ENCODE peak calls at places on chromosomes 12 and 14, in nine cellular contexts. H is colonic mucosa; P is cardiac muscle cell; I is astrocyte; L is neural progenitor cell; R is stomach; Y is CD8-positive, alpha-beta T cell; D is effector memory CD4-positive, alpha-beta T cell; K is adrenal gland. S is an unnamed sample. For H3K36me3, the result is how much of the 10 kb centered on the place peaks cover.

GRCh38 chr12:95922231-95922630 is 20.2 kb downstream of the CCDC38 start:
- DNase-seq in H (no peak), P (no peak), I (peak), L (no peak), R (no peak), Y (no peak), D (no peak), K (no peak), S (peak)

GRCh38 chr14:104223101-104223809 is 84.9 kb downstream of the KIF26A start:
- DNase-seq in H (peak), P (peak), I (no peak), L (no peak), R (no peak), Y (no peak), D (no peak), K (peak), S (no peak)

GRCh38 chr12:79140711-79141110 is 276.1 kb downstream of the SYT1 start:
- DNase-seq in H (no peak), P (no peak), I (no peak), L (no peak), R (no peak), Y (no peak), D (no peak), K (no peak), S (no peak)

GRCh38 chr12:123043536-123044001 is 63.1 kb downstream of the ARL6IP4 start:
- DNase-seq in H (peak), P (peak), I (peak), L (peak), R (peak), Y (peak), D (peak), K (peak), S (peak)

GRCh38 chr12:78085562-78086182 is 255.0 kb downstream of the NAV3 start:
- DNase-seq in H (no peak), P (no peak), I (peak), L (no peak), R (no peak), Y (no peak), D (no peak), K (no peak), S (peak)

GRCh38 chr12:75099215-75099614 is 110.4 kb downstream of the KCNC2 start:
- DNase-seq in H (no peak), P (no peak), I (peak), L (no peak), R (no peak), Y (no peak), D (no peak), K (no peak), S (no peak)

GRCh38 chr14:34620115-34620514 is 9.8 kb downstream of the SNX6 start:
- DNase-seq in H (no peak), P (no peak), I (no peak), L (no peak), R (no peak), Y (no peak), D (no peak), K (no peak), S (no peak)

GRCh38 chr14:29885988-29886387 is 41.7 kb downstream of the PRKD1 start:
- DNase-seq in H (no peak), P (no peak), I (no peak), L (no peak), R (no peak), Y (no peak), D (no peak), K (no peak), S (no peak)

GRCh38 chr12:69688021-69688420 is 11.1 kb downstream of the BEST3 start:
- DNase-seq in H (no peak), P (peak), I (peak), L (peak), R (no peak), Y (no peak), D (no peak), K (no peak), S (peak)

GRCh38 chr14:50085570-50086315 is 30.6 kb downstream of the VCPKMT start:
- DNase-seq in H (no peak), P (no peak), I (peak), L (no peak), R (no peak), Y (no peak), D (no peak), K (peak), S (peak)

GRCh38 chr12:108649668-108650067 is 16.0 kb upstream of the SELPLG start:
- DNase-seq in H (no peak), P (no peak), I (peak), L (no peak), R (no peak), Y (no peak), D (no peak), K (no peak), S (peak)

GRCh38 chr14:24634158-24634557 is at the start of gene GZMB:
- DNase-seq in H (no peak), P (no peak), I (no peak), L (no peak), R (peak), Y (peak), D (peak), K (no peak), S (no peak)

GRCh38 chr12:69097619-69098368 is 141.6 kb upstream of the CPSF6 start:
- DNase-seq in H (no peak), P (no peak), I (peak), L (no peak), R (no peak), Y (no peak), D (no peak), K (no peak), S (peak)

GRCh38 chr12:106445981-106446380 is 88.4 kb downstream of the POLR3B start:
- DNase-seq in H (no peak), P (no peak), I (no peak), L (peak), R (no peak), Y (no peak), D (no peak), K (no peak), S (no peak)

GRCh38 chr12:109734219-109735000 is 20.8 kb downstream of the FAM222A start:
- DNase-seq in H (no peak), P (no peak), I (no peak), L (peak), R (peak), Y (no peak), D (no peak), K (peak), S (no peak)

GRCh38 chr12:104669057-104669770 is 212.5 kb downstream of the CHST11 start:
- DNase-seq in H (peak), P (peak), I (no peak), L (peak), R (peak), Y (no peak), D (no peak), K (no peak), S (peak)

GRCh38 chr12:128091101-128091795 is 175.7 kb upstream of the TMEM132C start:
- DNase-seq in H (no peak), P (peak), I (no peak), L (peak), R (no peak), Y (no peak), D (no peak), K (no peak), S (no peak)

GRCh38 chr14:75720828-75721227 is 59.8 kb downstream of the TTLL5 start:
- DNase-seq in H (no peak), P (peak), I (peak), L (no peak), R (peak), Y (no peak), D (no peak), K (peak), S (no peak)

GRCh38 chr12:2190896-2191533 is 138.2 kb downstream of the CACNA1C start:
- DNase-seq in H (no peak), P (no peak), I (no peak), L (no peak), R (no peak), Y (no peak), D (no peak), K (no peak), S (no peak)

GRCh38 chr12:117294206-117294605 is 67.2 kb downstream of the NOS1 start:
- DNase-seq in H (no peak), P (no peak), I (no peak), L (no peak), R (no peak), Y (no peak), D (no peak), K (no peak), S (no peak)

GRCh38 chr12:7175493-7175892 is 14.0 kb upstream of the PEX5 start:
- DNase-seq in H (no peak), P (no peak), I (no peak), L (no peak), R (no peak), Y (no peak), D (no peak), K (no peak), S (peak)

GRCh38 chr14:73463411-73463810 is 5.1 kb upstream of the NUMB start:
- DNase-seq in H (no peak), P (no peak), I (peak), L (no peak), R (peak), Y (no peak), D (no peak), K (peak), S (peak)

GRCh38 chr14:72708708-72709475 is 185.0 kb downstream of the DPF3 start:
- DNase-seq in H (no peak), P (no peak), I (no peak), L (peak), R (no peak), Y (no peak), D (no peak), K (peak), S (peak)

GRCh38 chr14:64507376-64508156 is 3.0 kb downstream of the ZBTB1 start:
- DNase-seq in H (no peak), P (no peak), I (peak), L (no peak), R (no peak), Y (peak), D (peak), K (peak), S (peak)

GRCh38 chr12:40733871-40734270 is 41.6 kb downstream of the CNTN1 start:
- DNase-seq in H (no peak), P (no peak), I (no peak), L (no peak), R (no peak), Y (no peak), D (no peak), K (no peak), S (no peak)

GRCh38 chr12:89825591-89826449 is 117.2 kb upstream of the ATP2B1 start:
- DNase-seq in H (no peak), P (no peak), I (peak), L (no peak), R (no peak), Y (no peak), D (no peak), K (no peak), S (peak)

GRCh38 chr14:94041551-94042346 is 15.6 kb downstream of the OTUB2 start:
- DNase-seq in H (no peak), P (peak), I (peak), L (no peak), R (peak), Y (no peak), D (no peak), K (peak), S (no peak)

GRCh38 chr12:39867631-39868030 is 238.2 kb downstream of the SLC2A13 start:
- DNase-seq in H (no peak), P (no peak), I (no peak), L (no peak), R (no peak), Y (no peak), D (no peak), K (no peak), S (no peak)

GRCh38 chr12:54215990-54216579 is 27.3 kb upstream of the SMUG1 start:
- DNase-seq in H (no peak), P (no peak), I (no peak), L (no peak), R (no peak), Y (no peak), D (peak), K (no peak), S (no peak)

GRCh38 chr12:80226576-80226975 is 127.2 kb downstream of the OTOGL start:
- DNase-seq in H (no peak), P (no peak), I (peak), L (no peak), R (no peak), Y (no peak), D (no peak), K (no peak), S (peak)

GRCh38 chr12:124460771-124461170 is 106.6 kb downstream of the NCOR2 start:
- DNase-seq in H (no peak), P (no peak), I (no peak), L (no peak), R (no peak), Y (no peak), D (no peak), K (no peak), S (no peak)
- H3K36me3 ChIP-seq in H (under half), P (under half), I (under half), L (under half), R (half or more), Y (under half), D (under half), K (half or more), S (under half)

GRCh38 chr14:89299587-89299986 is 117.4 kb downstream of the FOXN3 start:
- DNase-seq in H (no peak), P (no peak), I (no peak), L (no peak), R (no peak), Y (no peak), D (no peak), K (no peak), S (no peak)

GRCh38 chr14:89294060-89294459 is 123.0 kb downstream of the FOXN3 start:
- DNase-seq in H (no peak), P (no peak), I (no peak), L (no peak), R (peak), Y (no peak), D (no peak), K (no peak), S (no peak)

GRCh38 chr14:89294872-89295271 is 122.2 kb downstream of the FOXN3 start:
- DNase-seq in H (no peak), P (no peak), I (no peak), L (no peak), R (no peak), Y (no peak), D (no peak), K (no peak), S (no peak)

GRCh38 chr14:89296281-89296745 is 120.7 kb downstream of the FOXN3 start:
- DNase-seq in H (no peak), P (no peak), I (no peak), L (no peak), R (no peak), Y (no peak), D (no peak), K (no peak), S (no peak)

GRCh38 chr14:89298056-89298834 is 118.8 kb downstream of the FOXN3 start:
- DNase-seq in H (no peak), P (no peak), I (no peak), L (no peak), R (no peak), Y (no peak), D (no peak), K (no peak), S (peak)
- H3K36me3 ChIP-seq in H (under half), P (under half), I (under half), L (under half), R (under half), Y (under half), D (under half), K (under half), S (under half)

GRCh38 chr12:53042607-53043454 is 7.0 kb upstream of the TNS2 start:
- DNase-seq in H (no peak), P (no peak), I (no peak), L (no peak), R (no peak), Y (no peak), D (no peak), K (no peak), S (no peak)

GRCh38 chr12:53045646-53046045 is 4.2 kb upstream of the TNS2 start:
- DNase-seq in H (peak), P (no peak), I (no peak), L (no peak), R (no peak), Y (no peak), D (no peak), K (no peak), S (no peak)

GRCh38 chr12:53044052-53044581 is 5.7 kb upstream of the TNS2 start:
- DNase-seq in H (peak), P (no peak), I (no peak), L (no peak), R (no peak), Y (no peak), D (no peak), K (peak), S (no peak)

GRCh38 chr12:53046655-53047220 is 3.1 kb upstream of the TNS2 start:
- DNase-seq in H (peak), P (peak), I (peak), L (peak), R (peak), Y (peak), D (peak), K (peak), S (no peak)

GRCh38 chr12:53044896-53045571 is 4.8 kb upstream of the TNS2 start:
- DNase-seq in H (no peak), P (no peak), I (no peak), L (no peak), R (no peak), Y (no peak), D (no peak), K (no peak), S (no peak)
- H3K36me3 ChIP-seq in H (under half), P (under half), I (under half), L (under half), R (under half), Y (under half), D (under half), K (under half), S (under half)

GRCh38 chr12:65838330-65838976 is 14.2 kb downstream of the HMGA2 start:
- DNase-seq in H (no peak), P (no peak), I (no peak), L (no peak), R (no peak), Y (no peak), D (no peak), K (no peak), S (peak)

GRCh38 chr12:65839027-65839426 is 14.7 kb downstream of the HMGA2 start:
- DNase-seq in H (no peak), P (no peak), I (no peak), L (no peak), R (no peak), Y (no peak), D (no peak), K (no peak), S (peak)

GRCh38 chr12:65845751-65846537 is 21.7 kb downstream of the HMGA2 start:
- DNase-seq in H (no peak), P (no peak), I (no peak), L (peak), R (no peak), Y (no peak), D (no peak), K (no peak), S (no peak)

GRCh38 chr12:65836419-65837197 is 12.3 kb downstream of the HMGA2 start:
- DNase-seq in H (no peak), P (no peak), I (no peak), L (no peak), R (no peak), Y (no peak), D (no peak), K (no peak), S (peak)

DNA sequence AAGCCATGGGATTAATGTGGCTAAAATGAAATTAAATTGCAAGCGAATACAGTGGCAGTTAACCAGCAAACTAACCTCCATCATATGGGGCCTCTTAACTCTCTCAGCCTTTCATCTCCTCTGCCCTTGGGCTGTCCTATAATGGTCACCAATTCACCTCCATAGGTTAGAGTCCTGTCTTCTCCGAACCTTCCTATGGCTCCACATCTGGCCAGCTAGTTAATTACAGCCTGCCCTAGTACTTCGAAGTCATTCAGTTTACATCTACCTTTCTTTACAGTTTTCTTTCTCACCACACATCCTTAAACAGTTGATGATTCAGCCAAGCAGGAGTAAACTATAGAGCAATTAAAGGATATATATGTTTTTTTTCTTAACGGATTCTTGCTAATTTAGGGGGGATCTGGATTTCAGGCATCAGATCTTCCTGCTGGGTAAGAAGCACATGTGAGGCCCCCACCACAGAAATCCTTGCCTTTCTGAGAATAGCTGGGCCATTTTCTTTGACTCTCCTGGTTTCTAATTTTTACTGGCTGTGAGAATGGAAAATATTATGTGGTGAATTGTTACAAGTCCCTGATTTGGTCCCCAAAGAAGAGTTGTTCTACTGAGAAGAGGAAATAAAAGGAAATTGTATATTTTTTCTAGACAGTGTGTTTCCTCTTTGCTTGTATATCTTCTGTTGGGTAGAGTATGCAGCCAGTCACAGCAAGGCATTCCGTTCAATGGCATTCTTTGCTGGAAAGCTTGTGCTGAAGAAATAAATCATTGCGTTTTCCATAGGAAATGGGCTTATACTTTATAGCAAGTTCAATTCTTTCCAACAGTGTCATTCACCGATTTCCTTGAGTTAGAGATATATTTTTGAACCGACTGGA is 16.7 kb downstream of the HMGA2 start:
- DNase-seq in H (no peak), P (no peak), I (no peak), L (no peak), R (no peak), Y (no peak), D (no peak), K (no peak), S (peak)
- H3K36me3 ChIP-seq in H (under half), P (under half), I (half or more), L (under half), R (under half), Y (under half), D (under half), K (under half), S (half or more)

GRCh38 chr12:121345151-121345810 is 6.9 kb downstream of the ANAPC5 start:
- DNase-seq in H (no peak), P (no peak), I (no peak), L (no peak), R (no peak), Y (no peak), D (no peak), K (no peak), S (no peak)
- H3K36me3 ChIP-seq in H (under half), P (under half), I (under half), L (under half), R (half or more), Y (under half), D (half or more), K (half or more), S (half or more)

GRCh38 chr12:48828841-48829575 is 10.7 kb downstream of the CACNB3 start:
- DNase-seq in H (no peak), P (no peak), I (no peak), L (no peak), R (no peak), Y (no peak), D (no peak), K (no peak), S (no peak)

GRCh38 chr12:48827513-48828096 is 9.3 kb downstream of the CACNB3 start:
- DNase-seq in H (no peak), P (no peak), I (no peak), L (no peak), R (no peak), Y (no peak), D (no peak), K (no peak), S (no peak)

GRCh38 chr12:48827026-48827425 is 8.7 kb downstream of the CACNB3 start:
- DNase-seq in H (no peak), P (no peak), I (no peak), L (no peak), R (no peak), Y (no peak), D (no peak), K (peak), S (no peak)

GRCh38 chr12:48826209-48826855 is 8.0 kb downstream of the CACNB3 start:
- DNase-seq in H (no peak), P (no peak), I (no peak), L (no peak), R (no peak), Y (no peak), D (no peak), K (no peak), S (peak)

DNA sequence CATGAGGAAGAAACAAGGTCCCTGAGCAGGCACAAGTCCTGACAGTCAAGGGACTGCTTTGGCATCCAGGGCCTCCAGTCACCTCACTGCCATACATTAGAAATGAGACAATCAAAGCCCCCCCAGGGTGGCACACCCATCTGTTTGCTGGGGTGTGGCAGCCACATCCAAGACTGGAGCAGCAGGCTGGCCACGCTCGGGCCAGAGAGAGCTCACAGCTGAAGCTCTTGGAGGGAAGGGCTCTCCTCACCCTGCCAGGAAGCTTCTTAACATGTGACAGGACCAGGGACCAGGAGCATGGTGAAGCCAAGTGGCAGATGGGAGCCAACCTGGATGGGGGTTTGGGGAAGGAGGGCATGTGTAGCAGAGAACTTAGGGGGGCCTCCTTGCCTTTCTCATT is 10.0 kb downstream of the CACNB3 start:
- DNase-seq in H (no peak), P (no peak), I (no peak), L (no peak), R (no peak), Y (no peak), D (no peak), K (no peak), S (no peak)
- H3K36me3 ChIP-seq in H (under half), P (under half), I (under half), L (under half), R (half or more), Y (under half), D (under half), K (half or more), S (under half)

S was measured in PC-3.